ENCODE peak calls at places on chromosomes 3 and 15, in four cellular contexts. L is CD4-positive, CD25-positive, alpha-beta regulatory T cell; M is GM23248; G is tibial artery. Q is an unnamed sample.

GRCh38 chr3:9747267-9747666 is 2.5 kb upstream of the OGG1 start:
- DNase-seq in L (no peak), M (peak; percentile 63), G (no peak), Q (no peak)

GRCh38 chr3:171353423-171353822 is 106.8 kb downstream of the TNIK start:
- DNase-seq in L (no peak), M (peak; percentile 28), G (no peak), Q (no peak)

GRCh38 chr15:47566610-47567009 is 150.7 kb upstream of the SEMA6D start:
- DNase-seq in L (no peak), M (no peak), G (no peak), Q (no peak)

GRCh38 chr3:127480196-127480933 is 110.2 kb downstream of the TPRA1 start:
- DNase-seq in L (no peak), M (no peak), G (peak; percentile 9), Q (no peak)

GRCh38 chr15:32842081-32842480 is 124.3 kb downstream of the GREM1 start:
- DNase-seq in L (no peak), M (peak; percentile 54), G (no peak), Q (no peak)

GRCh38 chr3:171811059-171811912 is 1.0 kb upstream of the PLD1 start:
- DNase-seq in L (no peak), M (peak; percentile 98), G (peak; percentile 49), Q (no peak)

GRCh38 chr3:35296533-35296932 is 342.8 kb upstream of the ARPP21 start:
- DNase-seq in L (peak; percentile 0), M (no peak), G (no peak), Q (no peak)

GRCh38 chr3:13123765-13124164 is 50.5 kb upstream of the IQSEC1 start:
- DNase-seq in L (no peak), M (no peak), G (no peak), Q (no peak)

GRCh38 chr15:81160312-81161214 is 26.5 kb downstream of the CFAP161 start:
- DNase-seq in L (no peak), M (peak; percentile 86), G (peak; percentile 71), Q (no peak)

GRCh38 chr3:52047295-52047960 is 8.9 kb downstream of the DUSP7 start:
- DNase-seq in L (no peak), M (peak; percentile 17), G (no peak), Q (no peak)

GRCh38 chr15:50881121-50882048 is 27.1 kb upstream of the AP4E1 start:
- DNase-seq in L (peak; percentile 46), M (peak; percentile 31), G (no peak), Q (no peak)

GRCh38 chr15:29815000-29815704 is 7.1 kb downstream of the TJP1 start:
- DNase-seq in L (no peak), M (peak; percentile 77), G (no peak), Q (no peak)

GRCh38 chr15:68389936-68390790 is 41.8 kb downstream of the ITGA11 start:
- DNase-seq in L (peak; percentile 42), M (peak; percentile 35), G (no peak), Q (no peak)

GRCh38 chr3:45604596-45604995 is 10.0 kb downstream of the LIMD1 start:
- DNase-seq in L (no peak), M (no peak), G (no peak), Q (no peak)

GRCh38 chr3:113906568-113907140 is 41.2 kb upstream of the ZDHHC23 start:
- DNase-seq in L (no peak), M (no peak), G (no peak), Q (no peak)

GRCh38 chr3:183775781-183776180 is 49.6 kb downstream of the MAP6D1 start:
- DNase-seq in L (no peak), M (peak; percentile 1), G (peak; percentile 28), Q (peak; percentile 85)

GRCh38 chr3:155745795-155746550 is 1.1 kb upstream of the PLCH1 start:
- DNase-seq in L (no peak), M (peak; percentile 65), G (no peak), Q (peak; percentile 80)

GRCh38 chr15:94722025-94722636 is 490.8 kb downstream of the MCTP2 start:
- DNase-seq in L (no peak), M (no peak), G (no peak), Q (no peak)

GRCh38 chr3:49725906-49726681 is 2.3 kb upstream of the GMPPB start:
- DNase-seq in L (no peak), M (no peak), G (no peak), Q (no peak)

GRCh38 chr3:111539351-111540331 is 2.4 kb upstream of the CD96 start:
- DNase-seq in L (peak; percentile 64), M (peak; percentile 72), G (no peak), Q (peak; percentile 60)

GRCh38 chr3:23402728-23403505 is 199.8 kb downstream of the UBE2E2 start:
- DNase-seq in L (peak; percentile 15), M (no peak), G (no peak), Q (no peak)

GRCh38 chr3:17800232-17800631 is 57.8 kb upstream of the TBC1D5 start:
- DNase-seq in L (no peak), M (peak; percentile 67), G (no peak), Q (no peak)

GRCh38 chr3:94117729-94118128 is 54.9 kb downstream of the NSUN3 start:
- DNase-seq in L (no peak), M (no peak), G (no peak), Q (no peak)

GRCh38 chr3:126811530-126811929 is 107.5 kb downstream of the CHCHD6 start:
- DNase-seq in L (no peak), M (peak; percentile 68), G (no peak), Q (no peak)

GRCh38 chr3:196778755-196779154 is 39.1 kb downstream of the PAK2 start:
- DNase-seq in L (no peak), M (peak; percentile 84), G (no peak), Q (no peak)

GRCh38 chr3:110647586-110647985 is 424.0 kb upstream of the NECTIN3 start:
- DNase-seq in L (no peak), M (no peak), G (no peak), Q (no peak)

GRCh38 chr3:25566358-25566920 is 98.3 kb downstream of the TOP2B start:
- DNase-seq in L (no peak), M (no peak), G (no peak), Q (no peak)

GRCh38 chr3:32954506-32954905 is 3.1 kb downstream of the CCR4 start:
- DNase-seq in L (no peak), M (no peak), G (no peak), Q (no peak)

GRCh38 chr3:156918746-156919145 is 92.6 kb downstream of the LEKR1 start:
- DNase-seq in L (no peak), M (no peak), G (no peak), Q (no peak)

GRCh38 chr15:80010131-80010673 is 39.2 kb upstream of the BCL2A1 start:
- DNase-seq in L (no peak), M (peak; percentile 70), G (no peak), Q (peak; percentile 44)

DNA sequence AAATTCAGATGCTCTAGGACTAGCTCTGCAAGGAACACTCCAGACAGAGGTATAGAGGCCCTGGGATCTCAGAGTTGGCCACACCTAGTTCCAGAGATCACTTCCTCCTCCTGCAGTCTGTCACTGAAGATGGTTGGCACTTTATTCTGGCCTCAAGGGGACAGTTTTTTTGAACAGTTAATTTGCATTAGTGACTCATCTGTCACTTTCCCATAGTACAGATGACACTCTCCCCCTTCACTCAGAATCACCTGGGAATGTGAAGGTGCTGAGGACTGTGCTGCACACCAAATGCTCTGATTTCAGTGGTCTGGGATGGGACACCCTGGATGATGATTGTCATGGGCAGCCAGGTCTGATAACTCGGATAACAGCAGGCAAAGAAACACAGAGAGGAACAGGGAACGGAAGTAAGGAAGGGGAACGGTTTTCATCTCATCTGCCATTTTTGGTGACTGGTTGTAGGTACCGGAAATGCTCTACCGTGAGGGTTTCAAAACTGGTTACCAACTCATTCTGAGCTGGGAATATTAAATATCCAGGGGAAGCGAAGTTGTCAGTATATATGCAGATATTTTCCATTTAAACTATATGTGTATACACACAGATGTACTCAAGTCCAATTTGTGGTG is 232.5 kb upstream of the ST8SIA2 start:
- DNase-seq in L (no peak), M (no peak), G (no peak), Q (no peak)
- H3K4me3 ChIP-seq in L (no peak overlapping the region), M (no peak overlapping the region), G (no peak overlapping the region), Q (no peak overlapping the region)

GRCh38 chr3:150239764-150240163 is 168.3 kb upstream of the TSC22D2 start:
- DNase-seq in L (no peak), M (no peak), G (no peak), Q (no peak)

GRCh38 chr3:150240891-150241290 is 167.2 kb upstream of the TSC22D2 start:
- DNase-seq in L (no peak), M (no peak), G (no peak), Q (no peak)

GRCh38 chr3:150238043-150238802 is 169.9 kb upstream of the TSC22D2 start:
- DNase-seq in L (no peak), M (no peak), G (no peak), Q (no peak)

GRCh38 chr3:150237490-150237889 is 170.6 kb upstream of the TSC22D2 start:
- DNase-seq in L (no peak), M (peak; percentile 85), G (no peak), Q (no peak)

GRCh38 chr3:150238995-150239612 is 169.0 kb upstream of the TSC22D2 start:
- DNase-seq in L (no peak), M (no peak), G (no peak), Q (no peak)
- H3K27ac ChIP-seq in L (no peak overlapping the region), M (no peak overlapping the region), G (no peak overlapping the region), Q (no peak overlapping the region)

DNA sequence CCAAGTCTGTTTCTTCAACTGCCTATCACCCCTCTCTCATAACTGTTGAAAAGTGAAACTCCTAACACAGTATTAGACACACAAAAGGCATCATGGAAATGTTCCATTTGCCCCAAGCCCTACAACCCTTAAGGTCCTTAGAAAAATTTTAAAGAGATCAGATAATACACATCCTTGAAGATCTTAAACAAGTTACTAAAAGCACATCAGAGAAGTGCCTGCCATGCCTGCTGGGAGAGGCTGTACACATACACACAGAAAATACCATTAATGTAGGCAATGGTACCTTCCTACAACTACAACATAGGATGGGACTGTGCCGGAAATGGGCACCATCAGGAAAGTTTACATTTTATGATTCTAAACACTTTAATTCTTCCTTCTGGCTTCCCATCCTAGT is 3.3 kb downstream of the ADAM10 start:
- DNase-seq in L (no peak), M (no peak), G (no peak), Q (no peak)
- H3K4me3 ChIP-seq in L (peak overlapping the region; percentile 98), M (peak overlapping the region; percentile 96), G (no peak overlapping the region), Q (no peak overlapping the region)

DNA sequence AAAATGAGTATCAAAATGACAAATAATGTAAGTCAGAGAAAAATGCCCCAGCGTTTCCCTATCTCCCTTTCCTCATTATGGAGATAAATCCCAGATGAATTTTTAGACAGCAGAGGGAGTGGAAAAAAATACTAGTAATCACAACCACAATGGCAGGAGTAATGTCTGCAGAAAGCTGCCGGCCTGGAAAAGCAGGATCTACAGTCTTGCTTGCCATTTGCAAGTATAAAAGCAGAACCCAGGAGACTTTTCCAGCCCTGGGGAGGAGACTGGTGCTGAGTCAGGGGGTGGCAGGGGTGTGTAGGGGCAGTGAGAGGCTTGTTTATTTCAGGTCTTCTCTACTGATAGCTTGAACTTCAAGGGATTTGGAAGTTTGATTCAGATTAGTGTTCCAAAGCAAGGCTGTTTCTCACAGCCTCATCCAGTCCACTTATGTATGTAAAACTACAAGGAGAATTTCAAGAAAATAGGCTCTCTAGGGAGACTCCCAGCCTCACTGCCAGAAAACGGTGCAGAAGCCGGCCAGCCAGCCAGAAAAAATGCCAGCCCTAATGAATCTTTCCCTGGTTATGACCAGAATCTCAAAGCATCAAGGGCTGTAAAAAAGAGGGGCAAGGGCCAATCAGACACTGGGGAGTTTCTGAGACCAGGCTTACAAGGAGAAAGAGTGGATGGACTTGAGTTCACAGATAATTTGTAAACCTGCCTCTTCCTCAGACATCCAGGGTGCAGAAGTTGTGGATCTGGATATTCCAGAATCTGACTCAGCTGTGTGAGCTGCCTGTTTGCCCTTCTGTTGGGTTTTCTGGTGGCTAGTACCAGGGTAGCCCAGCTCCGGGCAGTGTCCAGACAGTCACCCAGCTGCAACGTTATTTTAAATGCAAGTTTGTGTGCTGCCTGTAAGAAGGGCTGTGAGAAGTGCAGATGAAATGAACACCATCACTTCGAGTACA is 1052.7 kb downstream of the TUSC7 start:
- DNase-seq in L (no peak), M (peak; percentile 28), G (no peak), Q (no peak)
- H3K27ac ChIP-seq in L (no peak overlapping the region), M (no peak overlapping the region), G (no peak overlapping the region), Q (no peak overlapping the region)

GRCh38 chr3:72152551-72153476 is 367.9 kb upstream of the PROK2 start:
- DNase-seq in L (no peak), M (peak; percentile 85), G (peak; percentile 84), Q (no peak)
- H3K4me3 ChIP-seq in L (no peak overlapping the region), M (peak overlapping the region; percentile 64), G (peak overlapping the region; percentile 20), Q (no peak overlapping the region)